ENCODE peak calls at places on chromosomes 4 and X, in four cellular contexts. One of them, this sample, is unnamed.

GRCh38 chr4:168218663-168219062 is 99.9 kb downstream of the DDX60 start:
- DNase-seq in GM04504: peak; percentile 21
- DNase-seq in posterior cingulate gyrus: no peak
- DNase-seq in MV-4-11: no peak
- DNase-seq in this sample: no peak

GRCh38 chr4:11468901-11469300 is 40.2 kb upstream of the HS3ST1 start:
- DNase-seq in GM04504: no peak
- DNase-seq in MV-4-11: no peak
- DNase-seq in posterior cingulate gyrus: no peak
- DNase-seq in this sample: no peak

GRCh38 chr4:111268769-111269414 is 646.0 kb upstream of the PITX2 start:
- DNase-seq in GM04504: peak; percentile 27
- DNase-seq in posterior cingulate gyrus: no peak
- DNase-seq in MV-4-11: peak; percentile 60
- DNase-seq in this sample: no peak

GRCh38 chr4:159540501-159540900 is 437.6 kb downstream of the RAPGEF2 start:
- DNase-seq in MV-4-11: no peak
- DNase-seq in posterior cingulate gyrus: no peak
- DNase-seq in GM04504: no peak
- DNase-seq in this sample: no peak

GRCh38 chrX:154478728-154479622 is at the start of gene LAGE3:
- DNase-seq in posterior cingulate gyrus: peak; percentile 92
- DNase-seq in GM04504: peak; percentile 71
- DNase-seq in MV-4-11: peak; percentile 87
- DNase-seq in this sample: peak; percentile 92

GRCh38 chr4:145734051-145734450 is 54.1 kb downstream of the C4orf51 start:
- DNase-seq in MV-4-11: no peak
- DNase-seq in GM04504: no peak
- DNase-seq in posterior cingulate gyrus: no peak
- DNase-seq in this sample: no peak

GRCh38 chrX:136147320-136147901 is at the start of gene FHL1:
- DNase-seq in MV-4-11: no peak
- DNase-seq in posterior cingulate gyrus: peak; percentile 55
- DNase-seq in GM04504: no peak
- DNase-seq in this sample: no peak

GRCh38 chr4:147747787-147748454 is 16.0 kb downstream of the ARHGAP10 start:
- DNase-seq in MV-4-11: no peak
- DNase-seq in GM04504: no peak
- DNase-seq in posterior cingulate gyrus: no peak
- DNase-seq in this sample: no peak

GRCh38 chrX:141733371-141733770 is 34.8 kb upstream of the SPANXD start:
- DNase-seq in MV-4-11: no peak
- DNase-seq in posterior cingulate gyrus: no peak
- DNase-seq in GM04504: no peak
- DNase-seq in this sample: no peak

GRCh38 chrX:129788527-129788926 is 8.8 kb downstream of the SASH3 start:
- DNase-seq in MV-4-11: no peak
- DNase-seq in GM04504: no peak
- DNase-seq in posterior cingulate gyrus: no peak
- DNase-seq in this sample: no peak

GRCh38 chr4:189202182-189202868 is 738.3 kb upstream of the FRG1 start:
- DNase-seq in posterior cingulate gyrus: peak; percentile 14
- DNase-seq in GM04504: peak; percentile 22
- DNase-seq in MV-4-11: peak; percentile 43
- DNase-seq in this sample: peak; percentile 26

GRCh38 chr4:41744572-41745291 is 3.8 kb downstream of the PHOX2B start:
- DNase-seq in MV-4-11: no peak
- DNase-seq in GM04504: no peak
- DNase-seq in posterior cingulate gyrus: no peak
- DNase-seq in this sample: no peak

GRCh38 chrX:72308566-72309296 is 3.0 kb upstream of the CITED1 start:
- DNase-seq in GM04504: no peak
- DNase-seq in posterior cingulate gyrus: peak; percentile 40
- DNase-seq in MV-4-11: peak; percentile 45
- DNase-seq in this sample: no peak

GRCh38 chr4:81622474-81623198 is 150.9 kb upstream of the RASGEF1B start:
- DNase-seq in posterior cingulate gyrus: no peak
- DNase-seq in MV-4-11: no peak
- DNase-seq in GM04504: no peak
- DNase-seq in this sample: no peak

GRCh38 chrX:109774706-109775105 is 41.6 kb upstream of the ACSL4 start:
- DNase-seq in posterior cingulate gyrus: no peak
- DNase-seq in GM04504: peak; percentile 42
- DNase-seq in MV-4-11: peak; percentile 32
- DNase-seq in this sample: no peak

GRCh38 chr4:47786958-47787370 is 50.9 kb downstream of the CORIN start:
- DNase-seq in posterior cingulate gyrus: no peak
- DNase-seq in GM04504: no peak
- DNase-seq in MV-4-11: peak; percentile 59
- DNase-seq in this sample: no peak

GRCh38 chrX:22345884-22346283 is 73.2 kb downstream of the CBLL2 start:
- DNase-seq in MV-4-11: no peak
- DNase-seq in posterior cingulate gyrus: no peak
- DNase-seq in GM04504: no peak
- DNase-seq in this sample: no peak

GRCh38 chrX:129188223-129188622 is 335.1 kb downstream of the SMARCA1 start:
- DNase-seq in GM04504: no peak
- DNase-seq in posterior cingulate gyrus: no peak
- DNase-seq in MV-4-11: no peak
- DNase-seq in this sample: no peak

GRCh38 chr4:11743236-11743635 is 314.5 kb upstream of the HS3ST1 start:
- DNase-seq in MV-4-11: no peak
- DNase-seq in GM04504: no peak
- DNase-seq in posterior cingulate gyrus: no peak
- DNase-seq in this sample: no peak

GRCh38 chr4:88746186-88746585 is 48.6 kb upstream of the NAP1L5 start:
- DNase-seq in MV-4-11: no peak
- DNase-seq in GM04504: no peak
- DNase-seq in posterior cingulate gyrus: no peak
- DNase-seq in this sample: no peak

GRCh38 chr4:145815626-145816025 is 123.0 kb downstream of the ZNF827 start:
- DNase-seq in GM04504: peak; percentile 31
- DNase-seq in posterior cingulate gyrus: no peak
- DNase-seq in MV-4-11: no peak
- DNase-seq in this sample: no peak

GRCh38 chrX:72568406-72569092 is 4.1 kb downstream of the HDAC8 start:
- DNase-seq in GM04504: no peak
- DNase-seq in MV-4-11: no peak
- DNase-seq in posterior cingulate gyrus: no peak
- DNase-seq in this sample: no peak

GRCh38 chrX:155048997-155049619 is 21.8 kb downstream of the CMC4 start:
- DNase-seq in posterior cingulate gyrus: peak; percentile 14
- DNase-seq in GM04504: no peak
- DNase-seq in MV-4-11: peak; percentile 15
- DNase-seq in this sample: peak; percentile 34

GRCh38 chrX:105228602-105229001 is 8.1 kb upstream of the TEX13A start:
- DNase-seq in GM04504: no peak
- DNase-seq in MV-4-11: peak; percentile 2
- DNase-seq in posterior cingulate gyrus: no peak
- DNase-seq in this sample: no peak

GRCh38 chr4:8780596-8781368 is 90.9 kb downstream of the HMX1 start:
- DNase-seq in MV-4-11: no peak
- DNase-seq in GM04504: no peak
- DNase-seq in posterior cingulate gyrus: no peak
- DNase-seq in this sample: no peak

GRCh38 chr4:73729534-73730165 is 10.7 kb upstream of the CXCL8 start:
- DNase-seq in MV-4-11: peak; percentile 79
- DNase-seq in GM04504: peak; percentile 74
- DNase-seq in posterior cingulate gyrus: peak; percentile 41
- DNase-seq in this sample: peak; percentile 19

GRCh38 chr4:113474017-113474416 is 287.5 kb downstream of the CAMK2D start:
- DNase-seq in posterior cingulate gyrus: no peak
- DNase-seq in GM04504: peak; percentile 65
- DNase-seq in MV-4-11: no peak
- DNase-seq in this sample: no peak

GRCh38 chrX:119757646-119757978 is 776 bp upstream of the SOWAHD start:
- DNase-seq in MV-4-11: no peak
- DNase-seq in GM04504: no peak
- DNase-seq in posterior cingulate gyrus: no peak
- DNase-seq in this sample: no peak

GRCh38 chr4:5566526-5566925 is 141.8 kb downstream of the EVC2 start:
- DNase-seq in GM04504: no peak
- DNase-seq in posterior cingulate gyrus: no peak
- DNase-seq in MV-4-11: no peak
- DNase-seq in this sample: no peak

GRCh38 chr4:2289311-2289954 is 27.5 kb upstream of the MXD4 start:
- DNase-seq in MV-4-11: no peak
- DNase-seq in GM04504: no peak
- DNase-seq in posterior cingulate gyrus: peak; percentile 6
- DNase-seq in this sample: no peak